ENCODE peak calls at places on chromosomes 5 and 9, in seven cellular contexts. One of them, this sample, is unnamed. For H3K36me3, the result is how much of the 10 kb centered on the place peaks cover.

GRCh38 chr5:115169392-115170127 is at the start of gene TRIM36:
- DNase-seq in tibial artery: peak
- DNase-seq in spleen: peak
- DNase-seq in ovary: peak
- DNase-seq in right lobe of liver: peak
- DNase-seq in MM.1S: peak
- DNase-seq in mammary epithelial cell: peak
- DNase-seq in this sample: peak

GRCh38 chr5:7717691-7718090 is 133.2 kb downstream of the CFAP90 start:
- DNase-seq in right lobe of liver: no peak
- DNase-seq in tibial artery: no peak
- DNase-seq in ovary: no peak
- DNase-seq in spleen: no peak
- DNase-seq in MM.1S: no peak
- DNase-seq in mammary epithelial cell: no peak
- DNase-seq in this sample: no peak

GRCh38 chr9:4371108-4371507 is 71.2 kb upstream of the GLIS3 start:
- DNase-seq in mammary epithelial cell: peak
- DNase-seq in MM.1S: no peak
- DNase-seq in tibial artery: no peak
- DNase-seq in right lobe of liver: no peak
- DNase-seq in ovary: no peak
- DNase-seq in spleen: no peak
- DNase-seq in this sample: no peak

GRCh38 chr9:69376651-69377050 is 51.6 kb downstream of the ENTREP1 start:
- DNase-seq in tibial artery: peak
- DNase-seq in mammary epithelial cell: peak
- DNase-seq in right lobe of liver: no peak
- DNase-seq in ovary: peak
- DNase-seq in MM.1S: no peak
- DNase-seq in spleen: no peak
- DNase-seq in this sample: no peak

GRCh38 chr9:84669008-84669292 is 579 bp upstream of the NTRK2 start:
- DNase-seq in spleen: no peak
- DNase-seq in tibial artery: no peak
- DNase-seq in ovary: no peak
- DNase-seq in right lobe of liver: no peak
- DNase-seq in MM.1S: no peak
- DNase-seq in mammary epithelial cell: no peak
- DNase-seq in this sample: no peak

GRCh38 chr9:69122391-69123141 is 51.5 kb upstream of the TJP2 start:
- DNase-seq in mammary epithelial cell: peak
- DNase-seq in right lobe of liver: no peak
- DNase-seq in MM.1S: no peak
- DNase-seq in spleen: no peak
- DNase-seq in ovary: no peak
- DNase-seq in tibial artery: no peak
- DNase-seq in this sample: no peak

GRCh38 chr9:16290169-16290568 is 580.3 kb downstream of the BNC2 start:
- DNase-seq in right lobe of liver: no peak
- DNase-seq in ovary: no peak
- DNase-seq in mammary epithelial cell: no peak
- DNase-seq in spleen: no peak
- DNase-seq in MM.1S: no peak
- DNase-seq in tibial artery: no peak
- DNase-seq in this sample: no peak

GRCh38 chr5:78005021-78005785 is 229.1 kb upstream of the TBCA start:
- DNase-seq in right lobe of liver: no peak
- DNase-seq in spleen: no peak
- DNase-seq in MM.1S: no peak
- DNase-seq in ovary: no peak
- DNase-seq in mammary epithelial cell: no peak
- DNase-seq in tibial artery: no peak
- DNase-seq in this sample: no peak

GRCh38 chr5:171388816-171389168 is 1.1 kb downstream of the NPM1 start:
- DNase-seq in right lobe of liver: no peak
- DNase-seq in spleen: peak
- DNase-seq in tibial artery: no peak
- DNase-seq in mammary epithelial cell: no peak
- DNase-seq in ovary: no peak
- DNase-seq in MM.1S: no peak
- DNase-seq in this sample: no peak

GRCh38 chr5:111757582-111758283 is 739 bp upstream of the NREP start:
- DNase-seq in spleen: peak
- DNase-seq in right lobe of liver: peak
- DNase-seq in ovary: peak
- DNase-seq in MM.1S: peak
- DNase-seq in tibial artery: peak
- DNase-seq in mammary epithelial cell: peak
- DNase-seq in this sample: peak
- TF ChIP-seq CTCF in spleen: no peak
- TF ChIP-seq CTCF in right lobe of liver: no peak
- TF ChIP-seq CTCF in ovary: peak
- TF ChIP-seq CTCF in MM.1S: no peak
- TF ChIP-seq CTCF in tibial artery: no peak
- TF ChIP-seq CTCF in mammary epithelial cell: no peak
- TF ChIP-seq CTCF in this sample: no peak

DNA sequence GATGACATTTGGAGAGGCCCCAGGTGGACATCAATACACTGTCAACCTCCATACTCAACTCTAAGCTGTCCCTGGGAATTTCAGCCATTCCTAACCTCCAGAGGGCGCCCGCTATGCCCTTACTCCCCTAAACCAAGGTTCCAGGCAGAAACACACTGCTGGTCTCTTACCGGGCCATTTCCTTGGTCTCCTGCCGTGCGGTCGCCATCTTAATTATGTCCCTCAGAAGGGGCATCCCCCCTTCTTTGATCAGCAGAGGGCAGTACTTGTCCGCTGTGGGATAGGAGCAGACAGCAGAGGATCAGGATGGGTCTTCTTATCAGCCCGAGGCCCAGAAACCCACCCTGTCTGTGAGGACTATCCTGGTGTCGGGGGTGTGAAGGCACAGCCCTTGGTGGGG is 9.3 kb upstream of the ZDHHC12 start:
- DNase-seq in tibial artery: no peak
- DNase-seq in mammary epithelial cell: peak
- DNase-seq in spleen: no peak
- DNase-seq in MM.1S: no peak
- DNase-seq in ovary: peak
- DNase-seq in right lobe of liver: peak
- DNase-seq in this sample: peak
- H3K27ac ChIP-seq in tibial artery: no peak
- H3K27ac ChIP-seq in mammary epithelial cell: no peak
- H3K27ac ChIP-seq in spleen: no peak
- H3K27ac ChIP-seq in MM.1S: no peak
- H3K27ac ChIP-seq in ovary: no peak
- H3K27ac ChIP-seq in right lobe of liver: no peak
- H3K27ac ChIP-seq in this sample: no peak

GRCh38 chr9:131483319-131484050 is 19.2 kb upstream of the POMT1 start:
- DNase-seq in spleen: peak
- DNase-seq in ovary: no peak
- DNase-seq in MM.1S: no peak
- DNase-seq in tibial artery: no peak
- DNase-seq in right lobe of liver: no peak
- DNase-seq in mammary epithelial cell: no peak
- DNase-seq in this sample: no peak
- H3K36me3 ChIP-seq in spleen: under half
- H3K36me3 ChIP-seq in ovary: under half
- H3K36me3 ChIP-seq in MM.1S: under half
- H3K36me3 ChIP-seq in tibial artery: half or more
- H3K36me3 ChIP-seq in right lobe of liver: half or more
- H3K36me3 ChIP-seq in mammary epithelial cell: under half
- H3K36me3 ChIP-seq in this sample: half or more

GRCh38 chr5:28164568-28164967 is 1126.2 kb upstream of the CDH9 start:
- DNase-seq in tibial artery: no peak
- DNase-seq in mammary epithelial cell: no peak
- DNase-seq in MM.1S: no peak
- DNase-seq in spleen: no peak
- DNase-seq in ovary: no peak
- DNase-seq in right lobe of liver: no peak
- DNase-seq in this sample: no peak

DNA sequence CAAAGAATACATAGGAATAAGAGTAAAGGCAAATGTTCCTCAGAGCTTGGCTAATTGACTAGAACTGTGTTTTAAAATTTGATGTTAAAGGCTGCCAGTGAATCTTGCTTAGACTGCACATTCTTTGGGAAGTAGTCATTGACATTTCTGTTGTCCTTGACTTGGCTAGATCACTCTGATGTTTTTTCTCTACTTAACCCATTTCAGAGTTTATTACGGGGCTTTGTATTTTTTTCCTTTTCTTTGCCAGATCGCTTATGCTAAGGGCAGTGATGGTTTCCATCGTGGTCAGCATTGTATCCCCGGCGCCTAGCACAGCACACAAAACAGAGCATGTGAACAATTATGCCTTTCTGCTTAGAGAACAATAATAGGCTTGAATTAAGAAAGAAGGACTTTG is 1126.7 kb upstream of the CDH9 start:
- DNase-seq in MM.1S: no peak
- DNase-seq in tibial artery: no peak
- DNase-seq in mammary epithelial cell: no peak
- DNase-seq in right lobe of liver: no peak
- DNase-seq in ovary: no peak
- DNase-seq in spleen: no peak
- DNase-seq in this sample: no peak
- TF ChIP-seq CTCF in MM.1S: no peak
- TF ChIP-seq CTCF in tibial artery: no peak
- TF ChIP-seq CTCF in mammary epithelial cell: no peak
- TF ChIP-seq CTCF in right lobe of liver: no peak
- TF ChIP-seq CTCF in ovary: no peak
- TF ChIP-seq CTCF in spleen: no peak
- TF ChIP-seq CTCF in this sample: no peak

This sample was measured in upper lobe of right lung.